ENCODE peak calls at places on chromosomes 5 and 9, in four cellular contexts. One of them, this sample, is unnamed.

GRCh38 chr5:157485811-157486739 is 26.1 kb downstream of the NIPAL4 start:
- DNase-seq in activated effector memory CD4-positive, alpha-beta T cell treated with Interleukin-2 at 50 U/mL for 16 hours: no peak
- DNase-seq in AG08396: no peak
- DNase-seq in NCI-H82: peak
- DNase-seq in this sample: no peak

GRCh38 chr9:32991895-32992595 is 9.4 kb downstream of the APTX start:
- DNase-seq in activated effector memory CD4-positive, alpha-beta T cell treated with Interleukin-2 at 50 U/mL for 16 hours: no peak
- DNase-seq in AG08396: no peak
- DNase-seq in NCI-H82: no peak
- DNase-seq in this sample: no peak

GRCh38 chr9:108727580-108728056 is 128.2 kb downstream of the ACTL7B start:
- DNase-seq in AG08396: no peak
- DNase-seq in activated effector memory CD4-positive, alpha-beta T cell treated with Interleukin-2 at 50 U/mL for 16 hours: no peak
- DNase-seq in NCI-H82: no peak
- DNase-seq in this sample: peak

GRCh38 chr9:18126776-18127175 is 347.2 kb upstream of the ADAMTSL1 start:
- DNase-seq in AG08396: no peak
- DNase-seq in NCI-H82: peak
- DNase-seq in activated effector memory CD4-positive, alpha-beta T cell treated with Interleukin-2 at 50 U/mL for 16 hours: no peak
- DNase-seq in this sample: no peak

GRCh38 chr5:98713027-98713426 is 60.4 kb upstream of the RGMB start:
- DNase-seq in AG08396: no peak
- DNase-seq in activated effector memory CD4-positive, alpha-beta T cell treated with Interleukin-2 at 50 U/mL for 16 hours: no peak
- DNase-seq in NCI-H82: no peak
- DNase-seq in this sample: peak

GRCh38 chr5:5978501-5979361 is 399.6 kb downstream of the MED10 start:
- DNase-seq in NCI-H82: no peak
- DNase-seq in AG08396: no peak
- DNase-seq in activated effector memory CD4-positive, alpha-beta T cell treated with Interleukin-2 at 50 U/mL for 16 hours: no peak
- DNase-seq in this sample: no peak

GRCh38 chr5:5699062-5699461 is 276.6 kb downstream of the ICE1 start:
- DNase-seq in AG08396: no peak
- DNase-seq in activated effector memory CD4-positive, alpha-beta T cell treated with Interleukin-2 at 50 U/mL for 16 hours: no peak
- DNase-seq in NCI-H82: no peak
- DNase-seq in this sample: no peak

GRCh38 chr9:122261469-122261881 is 3.2 kb downstream of the RBM18 start:
- DNase-seq in activated effector memory CD4-positive, alpha-beta T cell treated with Interleukin-2 at 50 U/mL for 16 hours: no peak
- DNase-seq in AG08396: peak
- DNase-seq in NCI-H82: no peak
- DNase-seq in this sample: peak

GRCh38 chr9:133973791-133974630 is 18.1 kb downstream of the VAV2 start:
- DNase-seq in AG08396: no peak
- DNase-seq in NCI-H82: no peak
- DNase-seq in activated effector memory CD4-positive, alpha-beta T cell treated with Interleukin-2 at 50 U/mL for 16 hours: no peak
- DNase-seq in this sample: no peak

GRCh38 chr5:102312586-102312985 is 16.5 kb upstream of the SLCO4C1 start:
- DNase-seq in NCI-H82: no peak
- DNase-seq in activated effector memory CD4-positive, alpha-beta T cell treated with Interleukin-2 at 50 U/mL for 16 hours: no peak
- DNase-seq in AG08396: no peak
- DNase-seq in this sample: peak

GRCh38 chr9:5510991-5511390 is 660 bp downstream of the PDCD1LG2 start:
- DNase-seq in AG08396: no peak
- DNase-seq in NCI-H82: peak
- DNase-seq in activated effector memory CD4-positive, alpha-beta T cell treated with Interleukin-2 at 50 U/mL for 16 hours: no peak
- DNase-seq in this sample: peak

GRCh38 chr9:133750927-133751649 is 12.9 kb upstream of the SARDH start:
- DNase-seq in NCI-H82: no peak
- DNase-seq in activated effector memory CD4-positive, alpha-beta T cell treated with Interleukin-2 at 50 U/mL for 16 hours: no peak
- DNase-seq in AG08396: no peak
- DNase-seq in this sample: no peak

GRCh38 chr9:136668983-136669790 is 6.5 kb downstream of the EGFL7 start:
- DNase-seq in activated effector memory CD4-positive, alpha-beta T cell treated with Interleukin-2 at 50 U/mL for 16 hours: no peak
- DNase-seq in AG08396: no peak
- DNase-seq in NCI-H82: peak
- DNase-seq in this sample: no peak

GRCh38 chr9:63816742-63817621 is 1468.0 kb downstream of the FOXD4L5 start:
- DNase-seq in NCI-H82: no peak
- DNase-seq in AG08396: peak
- DNase-seq in activated effector memory CD4-positive, alpha-beta T cell treated with Interleukin-2 at 50 U/mL for 16 hours: peak
- DNase-seq in this sample: peak

GRCh38 chr9:27784999-27785713 is 211.9 kb upstream of the C9orf72 start:
- DNase-seq in NCI-H82: no peak
- DNase-seq in activated effector memory CD4-positive, alpha-beta T cell treated with Interleukin-2 at 50 U/mL for 16 hours: no peak
- DNase-seq in AG08396: no peak
- DNase-seq in this sample: peak

GRCh38 chr9:8724284-8725018 is 924.9 kb upstream of the DMAC1 start:
- DNase-seq in NCI-H82: no peak
- DNase-seq in AG08396: no peak
- DNase-seq in activated effector memory CD4-positive, alpha-beta T cell treated with Interleukin-2 at 50 U/mL for 16 hours: no peak
- DNase-seq in this sample: no peak

GRCh38 chr9:88732128-88732527 is 197.2 kb downstream of the NXNL2 start:
- DNase-seq in activated effector memory CD4-positive, alpha-beta T cell treated with Interleukin-2 at 50 U/mL for 16 hours: no peak
- DNase-seq in AG08396: no peak
- DNase-seq in NCI-H82: no peak
- DNase-seq in this sample: peak

GRCh38 chr5:57324159-57324558 is 150.3 kb downstream of the GPBP1 start:
- DNase-seq in AG08396: no peak
- DNase-seq in activated effector memory CD4-positive, alpha-beta T cell treated with Interleukin-2 at 50 U/mL for 16 hours: no peak
- DNase-seq in NCI-H82: no peak
- DNase-seq in this sample: peak

GRCh38 chr9:110875275-110875674 is 163.0 kb downstream of the LPAR1 start:
- DNase-seq in activated effector memory CD4-positive, alpha-beta T cell treated with Interleukin-2 at 50 U/mL for 16 hours: no peak
- DNase-seq in AG08396: no peak
- DNase-seq in NCI-H82: peak
- DNase-seq in this sample: no peak

GRCh38 chr5:132429451-132430440 is 60.2 kb downstream of the SLC22A5 start:
- DNase-seq in AG08396: no peak
- DNase-seq in NCI-H82: no peak
- DNase-seq in activated effector memory CD4-positive, alpha-beta T cell treated with Interleukin-2 at 50 U/mL for 16 hours: no peak
- DNase-seq in this sample: no peak

GRCh38 chr5:95486185-95486584 is 68.6 kb downstream of the SKIC3 start:
- DNase-seq in AG08396: no peak
- DNase-seq in activated effector memory CD4-positive, alpha-beta T cell treated with Interleukin-2 at 50 U/mL for 16 hours: no peak
- DNase-seq in NCI-H82: no peak
- DNase-seq in this sample: no peak

GRCh38 chr5:144947019-144947418 is 776.3 kb downstream of the KCTD16 start:
- DNase-seq in activated effector memory CD4-positive, alpha-beta T cell treated with Interleukin-2 at 50 U/mL for 16 hours: no peak
- DNase-seq in NCI-H82: no peak
- DNase-seq in AG08396: no peak
- DNase-seq in this sample: no peak

GRCh38 chr5:98454904-98455303 is 318.6 kb upstream of the RGMB start:
- DNase-seq in activated effector memory CD4-positive, alpha-beta T cell treated with Interleukin-2 at 50 U/mL for 16 hours: no peak
- DNase-seq in AG08396: peak
- DNase-seq in NCI-H82: no peak
- DNase-seq in this sample: peak

GRCh38 chr9:121839726-121840500 is 188.5 kb downstream of the DAB2IP start:
- DNase-seq in activated effector memory CD4-positive, alpha-beta T cell treated with Interleukin-2 at 50 U/mL for 16 hours: no peak
- DNase-seq in AG08396: no peak
- DNase-seq in NCI-H82: no peak
- DNase-seq in this sample: no peak

GRCh38 chr5:82347213-82347947 is 69.2 kb upstream of the RPS23 start:
- DNase-seq in NCI-H82: no peak
- DNase-seq in activated effector memory CD4-positive, alpha-beta T cell treated with Interleukin-2 at 50 U/mL for 16 hours: no peak
- DNase-seq in AG08396: peak
- DNase-seq in this sample: peak

GRCh38 chr9:36721846-36722588 is 149.3 kb downstream of the MELK start:
- DNase-seq in NCI-H82: no peak
- DNase-seq in AG08396: no peak
- DNase-seq in activated effector memory CD4-positive, alpha-beta T cell treated with Interleukin-2 at 50 U/mL for 16 hours: no peak
- DNase-seq in this sample: peak

GRCh38 chr5:9125852-9126251 is 420.0 kb downstream of the SEMA5A start:
- DNase-seq in NCI-H82: no peak
- DNase-seq in activated effector memory CD4-positive, alpha-beta T cell treated with Interleukin-2 at 50 U/mL for 16 hours: no peak
- DNase-seq in AG08396: no peak
- DNase-seq in this sample: no peak

GRCh38 chr5:7927466-7928375 is 58.8 kb downstream of the MTRR start:
- DNase-seq in AG08396: peak
- DNase-seq in NCI-H82: peak
- DNase-seq in activated effector memory CD4-positive, alpha-beta T cell treated with Interleukin-2 at 50 U/mL for 16 hours: no peak
- DNase-seq in this sample: peak

GRCh38 chr9:14389146-14389545 is 75.2 kb upstream of the NFIB start:
- DNase-seq in activated effector memory CD4-positive, alpha-beta T cell treated with Interleukin-2 at 50 U/mL for 16 hours: no peak
- DNase-seq in NCI-H82: no peak
- DNase-seq in AG08396: no peak
- DNase-seq in this sample: no peak

GRCh38 chr5:141947366-141947765 is 10.6 kb downstream of the PCDH12 start:
- DNase-seq in AG08396: no peak
- DNase-seq in activated effector memory CD4-positive, alpha-beta T cell treated with Interleukin-2 at 50 U/mL for 16 hours: no peak
- DNase-seq in NCI-H82: peak
- DNase-seq in this sample: no peak

GRCh38 chr5:178529080-178529479 is 61.1 kb downstream of the COL23A1 start:
- DNase-seq in activated effector memory CD4-positive, alpha-beta T cell treated with Interleukin-2 at 50 U/mL for 16 hours: no peak
- DNase-seq in AG08396: no peak
- DNase-seq in NCI-H82: no peak
- DNase-seq in this sample: no peak

GRCh38 chr5:24367211-24367610 is 277.6 kb downstream of the CDH10 start:
- DNase-seq in AG08396: no peak
- DNase-seq in NCI-H82: no peak
- DNase-seq in activated effector memory CD4-positive, alpha-beta T cell treated with Interleukin-2 at 50 U/mL for 16 hours: no peak
- DNase-seq in this sample: no peak

This sample was measured in fibroblast of lung.